ENCODE peak calls at places on chromosomes 16 and 17, in eight cellular contexts. W is prostate gland, S is AG04450, A is heart left ventricle, B is IMR-90, Q is DND-41, C is ovary, J is right lobe of liver. V is an unnamed sample.

GRCh38 chr17:66260265-66260664 is 31.1 kb upstream of the APOH start:
- DNase-seq in W (no peak), S (no peak), A (no peak), B (no peak), Q (no peak), C (no peak), J (no peak), V (no peak)

GRCh38 chr17:65370669-65371126 is 190.8 kb downstream of the AXIN2 start:
- DNase-seq in W (peak), S (no peak), A (no peak), B (no peak), Q (peak), C (no peak), J (peak), V (no peak)

GRCh38 chr17:76251478-76252039 is 11.3 kb upstream of the RNF157 start:
- DNase-seq in W (no peak), S (no peak), A (no peak), B (no peak), Q (no peak), C (no peak), J (no peak), V (no peak)

GRCh38 chr17:15436399-15437369 is 30.7 kb downstream of the CDRT4 start:
- DNase-seq in W (no peak), S (peak), A (peak), B (peak), Q (peak), C (peak), J (peak), V (no peak)

GRCh38 chr17:44959821-44960523 is 8.1 kb downstream of the C1QL1 start:
- DNase-seq in W (no peak), S (no peak), A (no peak), B (no peak), Q (no peak), C (no peak), J (no peak), V (no peak)

GRCh38 chr16:70715860-70716357 is 30.1 kb upstream of the MTSS2 start:
- DNase-seq in W (no peak), S (no peak), A (no peak), B (peak), Q (no peak), C (peak), J (no peak), V (no peak)

GRCh38 chr16:79143026-79143425 is 457.5 kb downstream of the MAF start:
- DNase-seq in W (no peak), S (no peak), A (no peak), B (no peak), Q (no peak), C (no peak), J (no peak), V (no peak)

GRCh38 chr16:70737377-70738082 is 51.7 kb upstream of the MTSS2 start:
- DNase-seq in W (peak), S (peak), A (peak), B (peak), Q (no peak), C (peak), J (peak), V (peak)

GRCh38 chr17:410674-411401 is 58.2 kb upstream of the RPH3AL start:
- DNase-seq in W (no peak), S (no peak), A (no peak), B (peak), Q (peak), C (no peak), J (no peak), V (no peak)

GRCh38 chr17:27783951-27784350 is 16.4 kb downstream of the NOS2 start:
- DNase-seq in W (no peak), S (no peak), A (no peak), B (no peak), Q (no peak), C (no peak), J (no peak), V (no peak)

GRCh38 chr17:42179911-42180410 is 981 bp downstream of the KCNH4 start:
- DNase-seq in W (peak), S (no peak), A (peak), B (peak), Q (peak), C (peak), J (no peak), V (no peak)

GRCh38 chr17:82914375-82914774 is 74.6 kb upstream of the ZNF750 start:
- DNase-seq in W (no peak), S (no peak), A (peak), B (no peak), Q (no peak), C (no peak), J (no peak), V (no peak)

GRCh38 chr17:64115871-64116534 is 13.9 kb downstream of the ERN1 start:
- DNase-seq in W (no peak), S (peak), A (no peak), B (peak), Q (no peak), C (no peak), J (no peak), V (peak)

GRCh38 chr17:39212841-39213480 is 12.8 kb downstream of the STAC2 start:
- DNase-seq in W (peak), S (no peak), A (no peak), B (no peak), Q (no peak), C (no peak), J (no peak), V (no peak)

GRCh38 chr17:27496501-27496943 is 40.3 kb downstream of the KSR1 start:
- DNase-seq in W (peak), S (no peak), A (no peak), B (no peak), Q (no peak), C (no peak), J (peak), V (no peak)

GRCh38 chr16:29641561-29641960 is 21.5 kb upstream of the SPN start:
- DNase-seq in W (no peak), S (no peak), A (no peak), B (no peak), Q (no peak), C (no peak), J (no peak), V (no peak)

GRCh38 chr16:3086596-3087242 is 12.4 kb downstream of the ZSCAN10 start:
- DNase-seq in W (no peak), S (no peak), A (no peak), B (no peak), Q (no peak), C (no peak), J (no peak), V (no peak)

GRCh38 chr17:78343099-78343432 is 16.8 kb downstream of the SOCS3 start:
- DNase-seq in W (no peak), S (no peak), A (peak), B (peak), Q (no peak), C (peak), J (peak), V (no peak)

GRCh38 chr17:40362696-40363479 is 1.6 kb downstream of the GJD3 start:
- DNase-seq in W (no peak), S (no peak), A (peak), B (peak), Q (peak), C (no peak), J (peak), V (no peak)

GRCh38 chr17:40358323-40359038 is 6.1 kb downstream of the GJD3 start:
- DNase-seq in W (peak), S (peak), A (peak), B (peak), Q (peak), C (peak), J (peak), V (no peak)

GRCh38 chr17:40361925-40362695 is 2.4 kb downstream of the GJD3 start:
- DNase-seq in W (no peak), S (no peak), A (no peak), B (no peak), Q (no peak), C (no peak), J (no peak), V (no peak)

GRCh38 chr17:40361063-40361924 is 3.2 kb downstream of the GJD3 start:
- DNase-seq in W (no peak), S (no peak), A (no peak), B (no peak), Q (no peak), C (no peak), J (no peak), V (no peak)

DNA sequence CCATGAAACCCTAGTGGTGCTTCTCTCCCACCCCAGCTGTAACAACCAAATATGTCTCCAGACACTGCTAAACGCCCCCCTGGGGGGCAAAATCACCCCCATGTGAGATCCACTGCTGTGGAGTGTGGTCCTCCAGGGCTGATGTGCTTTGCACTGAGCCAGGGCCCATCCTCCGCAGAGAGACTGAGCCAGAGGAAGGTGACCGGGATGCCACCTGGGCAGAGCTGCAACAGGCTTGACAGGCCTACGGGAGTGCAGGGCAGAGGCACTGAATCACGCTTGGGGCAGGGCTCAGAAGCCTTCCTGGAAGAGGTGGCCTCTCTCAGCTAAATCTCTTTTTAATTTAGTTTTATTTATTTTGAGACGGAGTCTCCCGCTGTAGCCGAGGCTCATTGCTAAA is 4.4 kb downstream of the GJD3 start:
- DNase-seq in W (no peak), S (no peak), A (no peak), B (no peak), Q (no peak), C (no peak), J (no peak), V (no peak)
- H3K4me3 ChIP-seq in W (no peak), S (no peak), A (no peak), B (no peak), Q (no peak), C (no peak), J (no peak), V (no peak)

GRCh38 chr17:29590979-29591736 is 1.7 kb upstream of the GIT1 start:
- DNase-seq in W (no peak), S (no peak), A (peak), B (peak), Q (no peak), C (no peak), J (no peak), V (no peak)
- TF ChIP-seq CTCF in W (no peak), S (no peak), A (no peak), B (no peak), Q (no peak), C (no peak), J (no peak), V (no peak)

GRCh38 chr17:80826955-80827645 is 164.5 kb upstream of the CHMP6 start:
- DNase-seq in W (no peak), S (peak), A (no peak), B (peak), Q (no peak), C (no peak), J (peak), V (peak)

GRCh38 chr17:80829166-80829813 is 162.4 kb upstream of the CHMP6 start:
- DNase-seq in W (no peak), S (no peak), A (no peak), B (no peak), Q (no peak), C (no peak), J (no peak), V (no peak)

GRCh38 chr17:80825471-80826345 is 165.9 kb upstream of the CHMP6 start:
- DNase-seq in W (no peak), S (no peak), A (no peak), B (no peak), Q (no peak), C (no peak), J (no peak), V (no peak)

GRCh38 chr17:80826346-80826954 is 165.2 kb upstream of the CHMP6 start:
- DNase-seq in W (no peak), S (no peak), A (no peak), B (no peak), Q (no peak), C (no peak), J (no peak), V (no peak)

DNA sequence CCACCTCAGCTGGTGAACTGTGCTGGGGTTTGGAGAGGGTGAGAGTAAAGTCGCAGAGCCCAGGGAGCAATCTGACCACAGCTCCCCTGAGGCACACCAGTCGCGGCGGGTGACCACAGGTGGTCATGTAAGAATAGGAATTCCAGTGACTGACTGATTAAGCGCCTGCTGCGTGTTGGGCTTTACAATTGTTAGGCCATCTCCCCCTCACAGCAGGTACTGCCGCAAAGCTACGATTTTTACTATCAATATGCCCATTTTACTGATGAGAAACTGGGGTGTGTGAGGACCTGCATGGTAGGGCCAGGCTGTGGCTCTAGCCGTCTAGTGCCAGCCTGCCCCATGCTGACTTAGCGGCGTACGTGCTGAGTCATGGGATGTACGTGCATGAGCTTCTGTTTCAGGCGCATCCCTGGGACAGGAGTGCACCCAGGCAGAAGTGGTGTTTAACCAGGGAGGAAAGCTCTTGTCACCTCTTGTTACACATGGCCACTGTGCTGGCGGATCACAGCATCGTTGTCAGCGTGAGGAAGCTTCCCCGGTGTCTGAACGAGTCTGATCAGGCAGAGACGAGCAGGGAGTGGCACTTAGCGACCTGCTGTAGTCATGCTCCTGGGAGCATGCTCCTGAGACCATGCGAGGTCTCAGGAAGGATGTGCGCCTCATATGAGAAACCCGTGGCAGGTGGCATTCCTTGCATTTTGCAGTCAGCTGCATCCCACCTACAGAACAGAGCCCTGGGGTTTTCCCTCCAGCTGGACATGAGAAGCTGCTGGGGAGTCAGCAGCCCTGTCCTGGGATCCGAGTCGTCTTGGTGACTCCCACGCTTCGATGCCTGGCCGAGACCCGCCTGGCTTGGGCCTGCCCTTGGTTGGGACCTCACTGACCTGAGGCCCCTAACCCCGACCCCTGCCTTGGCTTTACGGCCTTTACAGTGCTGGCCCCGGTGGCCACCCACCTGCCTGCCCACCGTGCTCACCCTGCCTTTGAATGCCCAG is 163.7 kb upstream of the CHMP6 start:
- DNase-seq in W (no peak), S (no peak), A (no peak), B (peak), Q (no peak), C (no peak), J (no peak), V (no peak)
- H3K4me3 ChIP-seq in W (no peak), S (no peak), A (no peak), B (no peak), Q (no peak), C (no peak), J (no peak), V (no peak)

GRCh38 chr17:58059141-58059540 is 24.1 kb upstream of the DYNLL2 start:
- DNase-seq in W (no peak), S (no peak), A (no peak), B (no peak), Q (no peak), C (no peak), J (no peak), V (no peak)
- TF ChIP-seq CTCF in W (no peak), S (no peak), A (no peak), B (no peak), Q (no peak), C (no peak), J (no peak), V (no peak)

V was measured in AG04449.